ENCODE peak calls at places on chromosomes 3 and 15, in seven cellular contexts. F, N, M, U, H, X and S are unnamed samples.

GRCh38 chr3:128412180-128413002 is 54.3 kb downstream of the DNAJB8 start:
- DNase-seq in F (no peak), N (no peak), M (no peak), U (no peak), H (no peak), X (no peak), S (no peak)

GRCh38 chr3:143465638-143466037 is 346.1 kb downstream of the CHST2 start:
- DNase-seq in F (no peak), N (no peak), M (no peak), U (no peak), H (no peak), X (no peak), S (no peak)

GRCh38 chr15:72117448-72117697 is 577 bp downstream of the MYO9A start:
- DNase-seq in F (peak), N (peak), M (peak), U (peak), H (peak), X (peak), S (peak)

GRCh38 chr3:190193210-190193609 is 72.5 kb upstream of the P3H2 start:
- DNase-seq in F (peak), N (no peak), M (no peak), U (no peak), H (no peak), X (no peak), S (no peak)

GRCh38 chr3:43691120-43692002 is 623 bp downstream of the ABHD5 start:
- DNase-seq in F (peak), N (peak), M (peak), U (peak), H (no peak), X (peak), S (peak)

GRCh38 chr3:18425641-18426403 is 683 bp upstream of the SATB1 start:
- DNase-seq in F (no peak), N (peak), M (peak), U (peak), H (no peak), X (peak), S (peak)

GRCh38 chr3:155083313-155083905 is 3.3 kb downstream of the MME start:
- DNase-seq in F (peak), N (no peak), M (no peak), U (no peak), H (no peak), X (no peak), S (no peak)

GRCh38 chr15:95894407-95894956 is 436.0 kb upstream of the NR2F2 start:
- DNase-seq in F (no peak), N (no peak), M (no peak), U (no peak), H (no peak), X (no peak), S (no peak)

GRCh38 chr3:72744330-72744729 is 103.9 kb downstream of the SHQ1 start:
- DNase-seq in F (no peak), N (no peak), M (no peak), U (no peak), H (no peak), X (no peak), S (no peak)

GRCh38 chr3:126456211-126456610 is 19.5 kb downstream of the ZXDC start:
- DNase-seq in F (no peak), N (no peak), M (no peak), U (no peak), H (no peak), X (no peak), S (no peak)

GRCh38 chr3:155555479-155556065 is 189.3 kb downstream of the PLCH1 start:
- DNase-seq in F (no peak), N (no peak), M (no peak), U (no peak), H (no peak), X (no peak), S (no peak)

GRCh38 chr3:197926418-197926817 is 23.6 kb upstream of the RPL35A start:
- DNase-seq in F (no peak), N (no peak), M (no peak), U (no peak), H (no peak), X (peak), S (no peak)

GRCh38 chr15:39587291-39587909 is 6.5 kb downstream of the THBS1 start:
- DNase-seq in F (peak), N (no peak), M (no peak), U (no peak), H (no peak), X (no peak), S (no peak)

GRCh38 chr3:190130700-190131099 is 10.0 kb upstream of the P3H2 start:
- DNase-seq in F (no peak), N (no peak), M (no peak), U (no peak), H (no peak), X (no peak), S (no peak)

GRCh38 chr3:66827726-66828125 is 170.4 kb upstream of the KBTBD8 start:
- DNase-seq in F (no peak), N (no peak), M (no peak), U (no peak), H (no peak), X (no peak), S (no peak)

GRCh38 chr3:113193719-113194118 is 17.6 kb upstream of the BOC start:
- DNase-seq in F (no peak), N (no peak), M (no peak), U (no peak), H (no peak), X (no peak), S (no peak)

GRCh38 chr3:172591876-172592771 is 68.9 kb upstream of the TNFSF10 start:
- DNase-seq in F (peak), N (no peak), M (no peak), U (no peak), H (no peak), X (no peak), S (no peak)

GRCh38 chr3:182364323-182364722 is 429.0 kb upstream of the ATP11B start:
- DNase-seq in F (no peak), N (no peak), M (no peak), U (no peak), H (peak), X (no peak), S (no peak)

GRCh38 chr15:63146684-63147083 is 10.6 kb downstream of the RPS27L start:
- DNase-seq in F (peak), N (no peak), M (no peak), U (no peak), H (no peak), X (no peak), S (no peak)
- TF ChIP-seq CTCF in F (peak), N (no peak), M (no peak), U (no peak), H (peak), X (no peak), S (no peak)

GRCh38 chr3:151838574-151839312 is 24.8 kb downstream of the AADAC start:
- DNase-seq in F (peak), N (peak), M (no peak), U (no peak), H (peak), X (peak), S (peak)

GRCh38 chr3:151841801-151842200 is 27.9 kb downstream of the AADAC start:
- DNase-seq in F (peak), N (no peak), M (no peak), U (no peak), H (no peak), X (no peak), S (no peak)

GRCh38 chr3:151835751-151836550 is 22.0 kb downstream of the AADAC start:
- DNase-seq in F (peak), N (no peak), M (no peak), U (no peak), H (peak), X (no peak), S (no peak)

GRCh38 chr3:151839313-151839631 is 25.4 kb downstream of the AADAC start:
- DNase-seq in F (no peak), N (no peak), M (no peak), U (no peak), H (no peak), X (no peak), S (no peak)

GRCh38 chr3:151837057-151837456 is 23.1 kb downstream of the AADAC start:
- DNase-seq in F (peak), N (no peak), M (no peak), U (no peak), H (no peak), X (peak), S (no peak)
- TF ChIP-seq CTCF in F (no peak), N (no peak), M (no peak), U (no peak), H (no peak), X (no peak), S (no peak)

GRCh38 chr3:79726795-79727194 is 41.0 kb downstream of the ROBO1 start:
- DNase-seq in F (no peak), N (no peak), M (no peak), U (no peak), H (no peak), X (no peak), S (no peak)

GRCh38 chr3:79729096-79729495 is 38.7 kb downstream of the ROBO1 start:
- DNase-seq in F (no peak), N (no peak), M (no peak), U (no peak), H (peak), X (no peak), S (no peak)

GRCh38 chr3:79724206-79724605 is 43.6 kb downstream of the ROBO1 start:
- DNase-seq in F (no peak), N (no peak), M (no peak), U (no peak), H (no peak), X (peak), S (no peak)
- TF ChIP-seq CTCF in F (no peak), N (no peak), M (no peak), U (no peak), H (no peak), X (peak), S (no peak)

GRCh38 chr3:32816439-32817194 is 1.2 kb upstream of the TRIM71 start:
- DNase-seq in F (no peak), N (no peak), M (no peak), U (no peak), H (no peak), X (peak), S (no peak)
- TF ChIP-seq CTCF in F (no peak), N (no peak), M (no peak), U (no peak), H (no peak), X (no peak), S (no peak)

GRCh38 chr15:77901921-77902750 is 175.4 kb downstream of the TBC1D2B start:
- DNase-seq in F (no peak), N (no peak), M (no peak), U (peak), H (no peak), X (no peak), S (no peak)

GRCh38 chr15:77904436-77904821 is 173.1 kb downstream of the TBC1D2B start:
- DNase-seq in F (no peak), N (no peak), M (no peak), U (peak), H (no peak), X (no peak), S (peak)

GRCh38 chr15:77898811-77899730 is 178.4 kb downstream of the TBC1D2B start:
- DNase-seq in F (no peak), N (no peak), M (no peak), U (peak), H (no peak), X (no peak), S (no peak)

GRCh38 chr15:77897896-77898406 is 179.6 kb downstream of the TBC1D2B start:
- DNase-seq in F (no peak), N (no peak), M (no peak), U (no peak), H (no peak), X (no peak), S (no peak)

GRCh38 chr15:77901251-77901881 is 176.1 kb downstream of the TBC1D2B start:
- DNase-seq in F (no peak), N (no peak), M (no peak), U (peak), H (no peak), X (no peak), S (no peak)
- TF ChIP-seq CTCF in F (no peak), N (no peak), M (no peak), U (no peak), H (no peak), X (no peak), S (no peak)

GRCh38 chr3:115217678-115218451 is 70.8 kb upstream of the ZBTB20 start:
- DNase-seq in F (peak), N (no peak), M (no peak), U (no peak), H (peak), X (no peak), S (no peak)
- TF ChIP-seq CTCF in F (peak), N (peak), M (peak), U (peak), H (peak), X (peak), S (peak)

GRCh38 chr3:30141178-30141581 is 465.2 kb upstream of the TGFBR2 start:
- DNase-seq in F (no peak), N (no peak), M (no peak), U (no peak), H (no peak), X (no peak), S (no peak)
- TF ChIP-seq CTCF in F (no peak), N (no peak), M (no peak), U (no peak), H (no peak), X (no peak), S (no peak)

DNA sequence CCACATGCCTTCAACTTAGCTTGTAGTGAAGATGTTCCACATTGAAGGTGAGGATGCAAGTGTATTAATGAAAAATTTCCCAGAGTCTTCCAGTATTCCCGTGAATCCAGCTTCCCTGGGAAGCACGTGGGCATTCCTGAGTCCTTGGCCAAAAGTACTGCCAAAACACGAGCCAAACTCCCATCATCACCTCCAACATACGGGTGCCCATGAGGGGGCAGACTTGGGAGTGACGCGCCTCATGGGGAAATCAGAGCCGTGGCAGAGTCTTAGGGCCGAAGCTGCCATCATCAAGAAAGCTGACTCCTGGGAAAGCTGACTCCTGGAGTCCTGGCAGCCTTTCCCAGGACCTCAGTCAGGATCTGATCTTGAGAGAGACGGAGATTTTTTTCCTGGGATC is 20.1 kb upstream of the TM2D3 start:
- DNase-seq in F (no peak), N (no peak), M (no peak), U (no peak), H (no peak), X (peak), S (no peak)
- TF ChIP-seq CTCF in F (no peak), N (no peak), M (no peak), U (no peak), H (no peak), X (peak), S (no peak)